ENCODE peak calls at places on chromosomes 2 and 18, in six cellular contexts. E is bronchial epithelial cell, A is GM12865, D is upper lobe of right lung, Q is choroid plexus epithelial cell, N is body of pancreas. S is an unnamed sample.

GRCh38 chr18:74146756-74147155 is 878 bp downstream of the FBXO15 start:
- DNase-seq in E (no peak), Q (peak), N (no peak), D (no peak), A (no peak), S (no peak)

GRCh38 chr2:84631985-84632384 is 115.7 kb downstream of the DNAH6 start:
- DNase-seq in A (no peak), N (no peak), D (no peak), Q (no peak), E (no peak), S (no peak)

GRCh38 chr2:130823886-130824491 is 12.7 kb upstream of the ARHGEF4 start:
- DNase-seq in D (peak), E (no peak), Q (no peak), A (peak), N (no peak), S (no peak)

GRCh38 chr2:196750977-196751631 is 48.4 kb downstream of the GTF3C3 start:
- DNase-seq in N (peak), A (peak), Q (peak), E (peak), D (no peak), S (peak)

GRCh38 chr2:217733461-217733860 is 269.3 kb downstream of the TNS1 start:
- DNase-seq in Q (no peak), N (no peak), E (no peak), A (no peak), D (no peak), S (no peak)

GRCh38 chr18:77103991-77104521 is 28.5 kb downstream of the MBP start:
- DNase-seq in D (no peak), Q (peak), A (no peak), N (no peak), E (no peak), S (no peak)

GRCh38 chr2:84452624-84453023 is 6.5 kb downstream of the SUCLG1 start:
- DNase-seq in Q (no peak), A (no peak), D (no peak), E (no peak), N (no peak), S (no peak)

GRCh38 chr2:201621293-201621999 is 21.9 kb downstream of the TMEM237 start:
- DNase-seq in D (no peak), N (no peak), Q (peak), E (no peak), A (no peak), S (no peak)

GRCh38 chr2:230643576-230644291 is 68.9 kb upstream of the CAB39 start:
- DNase-seq in E (no peak), Q (no peak), A (peak), N (no peak), D (peak), S (no peak)

GRCh38 chr18:9575558-9575957 is 38.8 kb downstream of the PPP4R1 start:
- DNase-seq in E (peak), Q (peak), D (peak), A (peak), N (peak), S (peak)

GRCh38 chr2:241733391-241734207 is 831 bp upstream of the D2HGDH start:
- DNase-seq in A (no peak), D (no peak), N (no peak), Q (no peak), E (peak), S (no peak)

GRCh38 chr18:55579471-55579870 is 8.5 kb downstream of the TCF4 start:
- DNase-seq in A (no peak), E (no peak), D (no peak), Q (peak), N (no peak), S (no peak)

GRCh38 chr2:44598731-44599529 is 237.2 kb downstream of the CAMKMT start:
- DNase-seq in A (peak), E (no peak), D (no peak), N (no peak), Q (no peak), S (no peak)

GRCh38 chr18:46622999-46623398 is 34.0 kb downstream of the LOXHD1 start:
- DNase-seq in A (peak), D (no peak), N (no peak), Q (peak), E (peak), S (no peak)

GRCh38 chr2:238492905-238493304 is 66.2 kb downstream of the ASB1 start:
- DNase-seq in N (no peak), D (no peak), E (no peak), Q (no peak), A (no peak), S (no peak)

GRCh38 chr2:225670111-225670974 is 270.8 kb downstream of the NYAP2 start:
- DNase-seq in D (no peak), N (no peak), E (peak), Q (peak), A (no peak), S (no peak)

GRCh38 chr2:161729-162128 is 102.1 kb downstream of the SH3YL1 start:
- DNase-seq in Q (no peak), A (no peak), D (no peak), E (no peak), N (no peak), S (no peak)

GRCh38 chr2:214077727-214078126 is 333.1 kb upstream of the VWC2L start:
- DNase-seq in A (no peak), Q (no peak), N (no peak), E (no peak), D (no peak), S (no peak)

GRCh38 chr2:187453078-187453641 is 5.1 kb upstream of the CALCRL start:
- DNase-seq in D (no peak), A (peak), E (peak), Q (peak), N (no peak), S (no peak)

GRCh38 chr2:218897394-218898108 is 16.9 kb downstream of the WNT10A start:
- DNase-seq in D (no peak), A (no peak), Q (no peak), E (no peak), N (no peak), S (no peak)

GRCh38 chr2:218895326-218895725 is 14.7 kb downstream of the WNT10A start:
- DNase-seq in A (no peak), Q (no peak), N (no peak), E (peak), D (no peak), S (no peak)

GRCh38 chr2:218898109-218898878 is 17.6 kb downstream of the WNT10A start:
- DNase-seq in A (peak), E (no peak), Q (peak), N (peak), D (peak), S (peak)

GRCh38 chr2:218895758-218896500 is 15.3 kb downstream of the WNT10A start:
- DNase-seq in D (no peak), E (no peak), N (no peak), A (no peak), Q (peak), S (no peak)

DNA sequence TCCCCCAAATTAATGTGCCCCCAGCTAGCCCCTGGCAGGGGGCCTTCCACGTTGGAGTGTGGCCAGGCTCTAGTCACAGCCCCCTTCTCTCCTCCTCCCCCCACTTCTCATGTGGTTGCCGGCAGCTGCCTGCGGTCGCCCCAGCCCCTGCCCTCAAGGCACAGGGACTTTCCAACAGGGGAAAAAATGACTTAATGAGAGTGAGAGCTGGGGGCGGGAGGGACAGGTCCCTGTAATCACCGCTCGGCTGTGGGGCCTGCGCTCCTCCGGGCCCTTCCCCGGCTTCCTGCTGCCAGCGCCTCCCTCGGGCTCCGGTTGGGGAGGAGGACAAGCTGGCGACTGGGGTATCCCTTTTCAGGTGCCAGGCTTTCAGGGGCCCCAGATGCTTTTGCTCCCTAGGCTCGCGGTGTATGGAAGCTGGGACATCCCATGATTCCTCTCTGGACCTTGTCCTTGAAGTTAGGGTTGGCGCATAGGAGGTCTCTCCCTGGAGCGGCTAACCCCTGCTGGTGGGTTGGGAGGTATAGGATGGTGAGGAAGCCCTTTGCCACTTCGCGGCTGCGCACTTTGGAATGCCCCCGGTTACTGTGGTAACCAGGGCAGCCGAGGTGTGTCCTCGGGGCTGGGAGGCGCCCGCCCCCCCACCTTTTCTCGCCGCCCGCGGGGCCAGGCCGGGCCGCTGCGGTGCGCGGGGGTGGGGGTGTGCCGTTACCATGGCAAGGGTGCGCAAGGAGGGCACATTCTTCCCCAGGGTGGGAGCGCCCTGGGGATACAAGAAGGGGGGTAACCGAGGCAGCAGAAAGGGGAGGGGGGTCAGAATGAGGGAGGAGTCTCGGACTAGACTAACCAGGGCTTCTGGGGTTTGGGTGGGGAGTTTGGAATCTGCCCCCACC is 16.1 kb downstream of the WNT10A start:
- DNase-seq in A (peak), Q (peak), N (no peak), E (peak), D (no peak), S (no peak)
- TF ChIP-seq CTCF in A (no peak), Q (no peak), N (no peak), E (no peak), D (no peak), S (peak)

GRCh38 chr2:151091583-151091982 is 170.1 kb downstream of the RBM43 start:
- DNase-seq in E (no peak), D (no peak), N (no peak), A (no peak), Q (no peak), S (no peak)

GRCh38 chr2:151083864-151084263 is 177.8 kb downstream of the RBM43 start:
- DNase-seq in Q (no peak), N (no peak), D (no peak), E (no peak), A (no peak), S (no peak)

GRCh38 chr2:151085101-151085640 is 176.5 kb downstream of the RBM43 start:
- DNase-seq in E (no peak), N (no peak), A (no peak), Q (no peak), D (no peak), S (no peak)

DNA sequence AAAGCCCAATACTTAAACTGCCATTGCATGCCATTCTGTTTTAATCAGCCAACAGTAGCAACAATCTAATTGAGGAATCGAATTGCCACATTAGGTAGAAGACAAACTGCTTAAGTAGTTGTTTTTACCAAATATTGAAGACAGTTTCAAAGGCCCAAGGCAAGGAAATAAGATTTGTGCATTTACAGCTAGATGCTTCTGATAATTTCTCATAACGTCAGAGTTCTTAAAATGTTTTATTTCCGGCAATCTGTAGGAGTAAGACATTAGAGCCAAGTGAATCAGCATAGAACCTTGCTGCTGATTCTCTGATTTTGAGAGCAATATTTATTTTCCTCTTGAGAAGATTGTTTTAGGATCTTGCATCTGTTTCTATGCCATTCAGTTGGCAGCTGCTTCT is 174.3 kb downstream of the RBM43 start:
- DNase-seq in E (no peak), A (no peak), Q (no peak), N (no peak), D (no peak), S (no peak)
- TF ChIP-seq CTCF in E (no peak), A (no peak), Q (no peak), N (no peak), D (no peak), S (no peak)

DNA sequence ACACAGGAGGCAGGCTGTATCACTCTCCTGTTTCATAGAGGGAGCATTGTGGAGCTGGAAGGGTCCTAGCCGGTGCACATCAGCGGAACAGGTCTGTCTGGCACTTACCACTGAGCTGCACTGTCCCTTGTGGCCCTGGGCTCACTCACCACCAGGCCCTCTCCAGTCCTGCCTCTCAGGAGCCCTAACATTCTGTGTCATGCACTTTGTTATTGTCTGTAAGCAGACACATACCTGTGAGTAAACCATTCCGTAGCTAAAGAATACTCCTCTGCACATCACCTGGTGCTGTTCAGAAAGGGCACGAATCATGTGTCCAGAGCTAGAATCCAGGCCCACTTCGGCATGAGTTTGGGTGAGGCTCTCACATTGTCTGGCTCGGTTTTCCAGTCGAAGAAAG is 93.6 kb downstream of the CRIM1 start:
- DNase-seq in D (no peak), Q (no peak), A (no peak), N (no peak), E (no peak), S (no peak)
- TF ChIP-seq CTCF in D (no peak), Q (no peak), A (no peak), N (no peak), E (no peak), S (no peak)

GRCh38 chr18:65788373-65788772 is 37.6 kb downstream of the CDH7 start:
- DNase-seq in D (no peak), E (no peak), A (no peak), Q (peak), N (no peak), S (peak)
- TF ChIP-seq CTCF in D (no peak), E (no peak), A (no peak), Q (peak), N (no peak), S (no peak)

DNA sequence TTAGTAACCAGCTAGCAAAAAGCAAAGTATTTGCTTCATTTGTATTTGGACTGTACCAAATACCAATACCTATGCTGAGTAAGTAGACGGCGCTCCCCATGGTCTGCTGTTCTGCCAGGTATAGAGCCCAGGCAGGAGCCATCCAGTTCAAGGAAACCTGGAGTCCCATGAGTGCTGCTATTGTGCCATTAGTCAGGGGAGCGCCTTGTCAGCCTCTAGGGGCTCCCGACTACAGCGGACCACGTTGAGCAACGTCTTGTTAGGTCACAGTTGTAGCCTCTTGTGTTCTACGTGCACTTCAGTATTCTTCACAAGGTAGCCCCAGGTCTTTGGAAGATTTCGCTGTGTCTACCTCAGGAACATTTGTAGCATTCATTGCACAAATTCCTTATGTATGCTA is 21.6 kb upstream of the SLC9A2 start:
- DNase-seq in E (no peak), A (no peak), N (no peak), D (no peak), Q (no peak), S (no peak)
- TF ChIP-seq CTCF in E (no peak), A (no peak), N (no peak), D (no peak), Q (no peak), S (no peak)

GRCh38 chr2:219247678-219248642 is 2.7 kb downstream of the STK16 start:
- DNase-seq in N (no peak), A (peak), D (no peak), E (no peak), Q (no peak), S (no peak)
- TF ChIP-seq CTCF in N (no peak), A (no peak), D (no peak), E (no peak), Q (no peak), S (no peak)

GRCh38 chr2:101759162-101759561 is 61.7 kb downstream of the MAP4K4 start:
- DNase-seq in A (no peak), D (no peak), Q (peak), N (no peak), E (peak), S (no peak)

GRCh38 chr2:101766337-101766736 is 68.8 kb downstream of the MAP4K4 start:
- DNase-seq in D (no peak), A (no peak), Q (no peak), N (no peak), E (no peak), S (no peak)

GRCh38 chr2:101762451-101763171 is 65.1 kb downstream of the MAP4K4 start:
- DNase-seq in N (no peak), E (no peak), Q (no peak), A (no peak), D (no peak), S (no peak)

GRCh38 chr2:101766871-101767739 is 69.6 kb downstream of the MAP4K4 start:
- DNase-seq in E (peak), D (no peak), A (no peak), Q (peak), N (no peak), S (no peak)

GRCh38 chr2:101763496-101764333 is 66.2 kb downstream of the MAP4K4 start:
- DNase-seq in D (no peak), N (no peak), Q (peak), E (peak), A (no peak), S (no peak)
- TF ChIP-seq CTCF in D (no peak), N (no peak), Q (no peak), E (no peak), A (no peak), S (no peak)

GRCh38 chr2:77521931-77522470 is at the start of gene LRRTM4:
- DNase-seq in N (no peak), A (no peak), E (no peak), D (no peak), Q (no peak), S (peak)
- TF ChIP-seq CTCF in N (no peak), A (no peak), E (no peak), D (no peak), Q (no peak), S (no peak)

GRCh38 chr2:159083601-159084000 is 115.2 kb downstream of the TANC1 start:
- DNase-seq in N (no peak), E (peak), Q (peak), D (no peak), A (no peak), S (no peak)

GRCh38 chr2:159077869-159078268 is 109.4 kb downstream of the TANC1 start:
- DNase-seq in A (no peak), D (no peak), N (no peak), E (no peak), Q (no peak), S (no peak)

GRCh38 chr2:159082119-159082518 is 113.7 kb downstream of the TANC1 start:
- DNase-seq in D (no peak), A (no peak), Q (no peak), E (no peak), N (no peak), S (no peak)

GRCh38 chr2:159078443-159078842 is 110.0 kb downstream of the TANC1 start:
- DNase-seq in A (no peak), D (no peak), E (no peak), N (no peak), Q (no peak), S (no peak)

DNA sequence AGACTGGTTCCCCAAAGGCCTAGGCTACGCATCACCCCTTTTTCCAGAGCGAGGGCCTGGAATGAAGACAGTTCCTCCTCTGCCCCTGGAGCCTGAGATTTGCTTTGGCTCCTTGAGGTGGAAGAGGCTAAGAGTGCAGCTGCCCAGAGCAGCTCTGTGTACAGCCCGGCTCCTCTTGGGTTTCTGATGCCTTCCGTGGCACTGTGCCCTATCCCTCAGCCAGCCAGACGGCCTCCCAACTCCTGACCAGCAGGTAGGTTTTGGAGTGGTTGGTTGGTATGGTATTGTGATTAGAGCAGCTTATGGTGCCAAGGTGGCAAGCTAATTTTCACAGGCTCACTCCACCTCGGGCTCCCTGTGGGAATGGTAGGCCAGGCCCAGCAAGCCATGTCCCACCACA is 112.2 kb downstream of the TANC1 start:
- DNase-seq in A (no peak), N (no peak), E (no peak), D (no peak), Q (no peak), S (no peak)
- TF ChIP-seq CTCF in A (no peak), N (no peak), E (no peak), D (no peak), Q (no peak), S (no peak)

DNA sequence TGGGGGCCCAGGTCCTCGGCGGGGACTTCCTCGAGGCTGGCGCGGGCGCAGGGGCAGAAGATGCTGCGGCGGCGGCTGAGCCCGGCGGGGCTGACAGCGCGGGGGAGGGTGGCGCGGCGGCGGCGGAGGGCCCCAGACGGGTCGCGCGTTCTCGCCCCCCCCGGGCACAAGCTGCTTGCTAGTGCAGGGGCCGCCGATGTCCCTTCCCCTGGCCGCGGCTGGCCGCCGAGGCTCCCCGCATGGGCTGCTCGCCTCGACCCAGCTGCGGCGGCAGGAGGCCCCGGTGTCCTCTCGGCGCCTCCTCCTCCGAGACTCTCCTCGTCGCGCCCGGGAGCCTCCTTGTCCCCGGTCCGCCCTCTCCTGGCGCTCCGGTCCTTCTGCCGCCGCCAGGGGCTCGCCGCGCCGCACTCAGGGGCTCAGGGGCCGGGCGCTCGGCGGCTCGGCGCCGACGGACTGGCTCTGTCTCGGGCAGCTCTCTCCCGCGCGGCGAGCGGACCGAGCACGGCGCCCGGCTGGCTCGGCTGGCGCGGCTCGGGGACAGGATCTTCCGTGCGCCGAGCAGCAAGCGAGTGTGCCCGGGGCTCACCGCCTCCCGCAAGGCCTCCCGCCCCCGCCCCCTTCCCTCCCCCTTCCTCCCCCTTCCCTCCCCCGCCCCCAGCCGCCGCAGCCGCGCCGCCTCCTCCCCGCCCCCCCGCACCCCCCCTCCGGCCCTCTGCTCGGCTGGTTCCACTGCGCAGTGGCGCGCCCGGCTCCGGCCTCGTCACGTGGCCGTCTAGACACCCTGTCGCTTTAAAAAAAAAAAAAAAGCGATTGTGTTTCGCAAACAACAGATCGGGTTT is 902 bp upstream of the SMAD7 start:
- DNase-seq in A (peak), E (peak), D (peak), N (peak), Q (peak), S (peak)
- TF ChIP-seq CTCF in A (peak), E (peak), D (no peak), N (peak), Q (no peak), S (peak)